ENCODE peak calls at places on chromosomes 5 and 9, in four cellular contexts. Z, F, N and K are unnamed samples.

GRCh38 chr5:57684299-57684702 is 201.7 kb upstream of the ACTBL2 start:
- DNase-seq in N (no peak), Z (no peak), F (no peak), K (no peak)

GRCh38 chr5:135399838-135400542 is 959 bp upstream of the MACROH2A1 start:
- DNase-seq in Z (no peak), F (no peak), N (no peak), K (no peak)

GRCh38 chr9:129242971-129243561 is 65.0 kb upstream of the IER5L start:
- DNase-seq in N (no peak), F (no peak), Z (no peak), K (no peak)

GRCh38 chr5:155678371-155678770 is 648.6 kb upstream of the SGCD start:
- DNase-seq in Z (no peak), N (no peak), F (no peak), K (no peak)

GRCh38 chr5:149782900-149783586 is 52.9 kb downstream of the PPARGC1B start:
- DNase-seq in N (no peak), F (no peak), Z (no peak), K (no peak)

GRCh38 chr9:124008307-124008854 is 3.2 kb upstream of the LHX2 start:
- DNase-seq in N (peak), F (no peak), Z (no peak), K (no peak)

GRCh38 chr5:37184748-37185364 is 64.3 kb downstream of the CPLANE1 start:
- DNase-seq in Z (no peak), N (no peak), F (no peak), K (no peak)

GRCh38 chr9:6667633-6668280 is 22.2 kb upstream of the GLDC start:
- DNase-seq in N (peak), F (peak), Z (no peak), K (no peak)

GRCh38 chr5:133680830-133681555 is 68.7 kb upstream of the FSTL4 start:
- DNase-seq in N (no peak), Z (peak), F (no peak), K (no peak)

GRCh38 chr5:150234606-150235547 is 45.0 kb downstream of the SLC6A7 start:
- DNase-seq in N (no peak), F (no peak), Z (no peak), K (no peak)

GRCh38 chr5:170470275-170470674 is 33.5 kb upstream of the KCNIP1 start:
- DNase-seq in Z (no peak), F (no peak), N (no peak), K (no peak)

GRCh38 chr5:14212838-14213237 is 69.7 kb downstream of the TRIO start:
- DNase-seq in N (no peak), F (no peak), Z (no peak), K (no peak)

GRCh38 chr5:124649548-124650501 is 96.6 kb downstream of the ZNF608 start:
- DNase-seq in F (peak), N (peak), Z (no peak), K (peak)

GRCh38 chr5:67334383-67334782 is 137.8 kb upstream of the CD180 start:
- DNase-seq in N (no peak), F (no peak), Z (no peak), K (no peak)

GRCh38 chr5:1330847-1331831 is 13.8 kb downstream of the CLPTM1L start:
- DNase-seq in N (no peak), Z (no peak), F (no peak), K (no peak)

GRCh38 chr5:81506900-81507588 is 113.1 kb upstream of the ACOT12 start:
- DNase-seq in F (peak), N (peak), Z (no peak), K (peak)

GRCh38 chr9:116706310-116707290 is 19.5 kb downstream of the TRIM32 start:
- DNase-seq in F (no peak), N (no peak), Z (no peak), K (no peak)

GRCh38 chr9:69580582-69580945 is 91.6 kb downstream of the APBA1 start:
- DNase-seq in F (no peak), N (no peak), Z (no peak), K (no peak)

GRCh38 chr9:14326264-14326826 is 12.4 kb upstream of the NFIB start:
- DNase-seq in Z (no peak), F (peak), N (peak), K (no peak)

GRCh38 chr9:112433715-112434392 is 52.8 kb upstream of the KIAA1958 start:
- DNase-seq in N (no peak), F (no peak), Z (no peak), K (no peak)

GRCh38 chr5:59525957-59526356 is 367.6 kb downstream of the PDE4D start:
- DNase-seq in Z (no peak), F (peak), N (peak), K (no peak)

GRCh38 chr5:120866997-120867396 is 402.9 kb downstream of the PRR16 start:
- DNase-seq in Z (no peak), N (no peak), F (no peak), K (no peak)

GRCh38 chr9:93464876-93465275 is 11.5 kb upstream of the FAM120AOS start:
- DNase-seq in N (no peak), Z (no peak), F (no peak), K (no peak)

GRCh38 chr5:146568161-146568560 is 52.2 kb upstream of the GPR151 start:
- DNase-seq in F (no peak), Z (no peak), N (no peak), K (no peak)

GRCh38 chr5:111278824-111279504 is 54.8 kb downstream of the CAMK4 start:
- DNase-seq in F (peak), Z (peak), N (peak), K (no peak)

GRCh38 chr5:75381456-75381855 is 44.4 kb downstream of the HMGCR start:
- DNase-seq in F (no peak), Z (no peak), N (no peak), K (no peak)

GRCh38 chr5:44336708-44337107 is 52.5 kb downstream of the FGF10 start:
- DNase-seq in F (no peak), N (no peak), Z (no peak), K (no peak)

GRCh38 chr5:10563940-10564837 is at the start of gene ANKRD33B:
- DNase-seq in N (peak), Z (peak), F (peak), K (no peak)

GRCh38 chr5:52824827-52825226 is 37.1 kb downstream of the ITGA1 start:
- DNase-seq in N (no peak), Z (no peak), F (no peak), K (no peak)

GRCh38 chr9:23754551-23754950 is 71.5 kb downstream of the ELAVL2 start:
- DNase-seq in F (no peak), N (no peak), Z (no peak), K (no peak)

GRCh38 chr5:125129151-125129806 is 382.8 kb upstream of the ZNF608 start:
- DNase-seq in Z (no peak), N (no peak), F (no peak), K (no peak)

GRCh38 chr9:93096131-93096802 is at the start of gene CARD19:
- DNase-seq in N (peak), F (peak), Z (no peak), K (no peak)

GRCh38 chr5:61299254-61299653 is 32.8 kb upstream of the ZSWIM6 start:
- DNase-seq in N (no peak), F (no peak), Z (no peak), K (no peak)

GRCh38 chr5:59206132-59206581 is 623.3 kb downstream of the RAB3C start:
- DNase-seq in F (no peak), N (peak), Z (no peak), K (no peak)

GRCh38 chr9:96027271-96028131 is 152.0 kb downstream of the ERCC6L2 start:
- DNase-seq in N (no peak), F (no peak), Z (peak), K (no peak)

GRCh38 chr5:1255081-1255561 is 29.9 kb downstream of the SLC6A18 start:
- DNase-seq in F (no peak), N (no peak), Z (no peak), K (no peak)